ENCODE peak calls at places on chromosome 11, in seven cellular contexts. J, R, X, C, L, T and N are unnamed samples.

GRCh38 chr11:133819114-133819513 is 26.2 kb downstream of the SPATA19 start:
- DNase-seq in J (no peak), R (no peak), X (no peak), C (no peak), L (no peak), T (no peak), N (no peak)

GRCh38 chr11:5892908-5893307 is at the start of gene OR52E5:
- DNase-seq in J (no peak), R (no peak), X (no peak), C (no peak), L (no peak), T (no peak), N (no peak)

GRCh38 chr11:120830092-120830491 is 193.8 kb upstream of the TBCEL start:
- DNase-seq in J (no peak), R (no peak), X (no peak), C (no peak), L (no peak), T (no peak), N (no peak)

GRCh38 chr11:35282226-35282882 is 137.0 kb downstream of the SLC1A2 start:
- DNase-seq in J (no peak), R (no peak), X (no peak), C (no peak), L (no peak), T (no peak), N (no peak)

GRCh38 chr11:72231396-72232259 is 7.1 kb downstream of the INPPL1 start:
- DNase-seq in J (no peak), R (no peak), X (no peak), C (no peak), L (no peak), T (no peak), N (no peak)

GRCh38 chr11:35040221-35040942 is 98.6 kb upstream of the CD44 start:
- DNase-seq in J (no peak), R (no peak), X (no peak), C (peak), L (no peak), T (peak), N (no peak)

GRCh38 chr11:75286826-75287465 is 46.4 kb downstream of the TPBGL start:
- DNase-seq in J (no peak), R (no peak), X (no peak), C (no peak), L (no peak), T (no peak), N (no peak)

GRCh38 chr11:6505577-6506240 is 8.6 kb downstream of the DNHD1 start:
- DNase-seq in J (no peak), R (peak), X (peak), C (peak), L (no peak), T (no peak), N (peak)

GRCh38 chr11:108496643-108497256 is 1.4 kb downstream of the POGLUT3 start:
- DNase-seq in J (no peak), R (no peak), X (no peak), C (no peak), L (no peak), T (no peak), N (peak)

GRCh38 chr11:96079691-96080090 is 155.8 kb upstream of the MTMR2 start:
- DNase-seq in J (no peak), R (no peak), X (no peak), C (no peak), L (no peak), T (no peak), N (peak)

GRCh38 chr11:2892215-2893020 is 6.8 kb upstream of the CDKN1C start:
- DNase-seq in J (peak), R (peak), X (peak), C (no peak), L (peak), T (peak), N (peak)

GRCh38 chr11:69055598-69056516 is 7.1 kb downstream of the TPCN2 start:
- DNase-seq in J (no peak), R (no peak), X (no peak), C (no peak), L (no peak), T (no peak), N (no peak)

GRCh38 chr11:119712006-119712405 is 17.0 kb downstream of the NECTIN1 start:
- DNase-seq in J (no peak), R (no peak), X (no peak), C (no peak), L (no peak), T (no peak), N (no peak)

GRCh38 chr11:72233773-72234513 is 9.4 kb downstream of the INPPL1 start:
- DNase-seq in J (peak), R (no peak), X (no peak), C (no peak), L (no peak), T (no peak), N (no peak)

GRCh38 chr11:46352063-46352841 is 5.0 kb downstream of the DGKZ start:
- DNase-seq in J (peak), R (no peak), X (no peak), C (no peak), L (no peak), T (peak), N (peak)

GRCh38 chr11:70747889-70748288 is 349.6 kb downstream of the CTTN start:
- DNase-seq in J (no peak), R (no peak), X (no peak), C (no peak), L (no peak), T (no peak), N (no peak)

GRCh38 chr11:1760351-1761109 is 3.2 kb downstream of the CTSD start:
- DNase-seq in J (no peak), R (no peak), X (no peak), C (peak), L (no peak), T (no peak), N (no peak)

GRCh38 chr11:83836883-83837654 is 550.9 kb upstream of the CCDC90B start:
- DNase-seq in J (no peak), R (no peak), X (peak), C (no peak), L (peak), T (no peak), N (peak)

GRCh38 chr11:44036811-44037657 is 10.7 kb upstream of the ACCSL start:
- DNase-seq in J (no peak), R (peak), X (peak), C (peak), L (peak), T (no peak), N (peak)

GRCh38 chr11:12598330-12599256 is 75.6 kb upstream of the TEAD1 start:
- DNase-seq in J (no peak), R (no peak), X (no peak), C (no peak), L (no peak), T (no peak), N (peak)

GRCh38 chr11:59678813-59679165 is 10.0 kb upstream of the PATL1 start:
- DNase-seq in J (no peak), R (no peak), X (no peak), C (no peak), L (no peak), T (no peak), N (no peak)

GRCh38 chr11:14335712-14336111 is 23.3 kb downstream of the RRAS2 start:
- DNase-seq in J (no peak), R (no peak), X (no peak), C (no peak), L (no peak), T (no peak), N (no peak)

GRCh38 chr11:3747704-3748103 is 49.6 kb downstream of the NUP98 start:
- DNase-seq in J (no peak), R (no peak), X (no peak), C (peak), L (no peak), T (no peak), N (no peak)

GRCh38 chr11:69943066-69943465 is 123.8 kb upstream of the FGF3 start:
- DNase-seq in J (no peak), R (no peak), X (no peak), C (no peak), L (no peak), T (no peak), N (no peak)